ENCODE peak calls at places on chromosomes 2 and 18, in five cellular contexts. T is osteoblast, C is right lobe of liver, N is colonic mucosa, U is BE2C. X is an unnamed sample. For H3K4me1, the result is how much of the 10 kb centered on the place peaks cover.

GRCh38 chr18:50819027-50819726 is 639 bp downstream of the MRO start:
- DNase-seq in T (peak), C (peak), N (peak), U (peak), X (peak)

GRCh38 chr18:22624171-22624570 is 206.5 kb upstream of the CTAGE1 start:
- DNase-seq in T (no peak), C (no peak), N (no peak), U (no peak), X (peak)

GRCh38 chr2:134836986-134837385 is 1.4 kb upstream of the ACMSD start:
- DNase-seq in T (peak), C (no peak), N (no peak), U (no peak), X (no peak)

GRCh38 chr2:59339121-59339836 is 1098.2 kb upstream of the FANCL start:
- DNase-seq in T (no peak), C (no peak), N (no peak), U (no peak), X (no peak)

GRCh38 chr18:34809697-34810096 is 99.6 kb downstream of the DTNA start:
- DNase-seq in T (no peak), C (no peak), N (peak), U (peak), X (peak)

GRCh38 chr18:27202771-27203170 is 17.7 kb upstream of the CHST9 start:
- DNase-seq in T (no peak), C (no peak), N (no peak), U (no peak), X (no peak)

GRCh38 chr2:10658041-10658913 is 31.5 kb downstream of the NOL10 start:
- DNase-seq in T (peak), C (no peak), N (no peak), U (no peak), X (no peak)

GRCh38 chr2:38909872-38910271 is 20.2 kb downstream of the ARHGEF33 start:
- DNase-seq in T (no peak), C (no peak), N (no peak), U (no peak), X (no peak)

GRCh38 chr18:70382032-70382431 is 93.2 kb downstream of the SOCS6 start:
- DNase-seq in T (no peak), C (no peak), N (peak), U (no peak), X (no peak)

GRCh38 chr2:233338969-233339368 is 15.3 kb upstream of the DGKD start:
- DNase-seq in T (no peak), C (no peak), N (no peak), U (no peak), X (no peak)

GRCh38 chr2:94977826-94978225 is 47.7 kb upstream of the MAL start:
- DNase-seq in T (no peak), C (no peak), N (no peak), U (no peak), X (no peak)

GRCh38 chr2:43139996-43140621 is 86.3 kb downstream of the ZFP36L2 start:
- DNase-seq in T (peak), C (no peak), N (no peak), U (no peak), X (peak)

GRCh38 chr18:50401888-50402287 is 27.0 kb downstream of the SKA1 start:
- DNase-seq in T (peak), C (peak), N (peak), U (peak), X (peak)

GRCh38 chr2:47174731-47175361 is 19.7 kb upstream of the STPG4 start:
- DNase-seq in T (peak), C (peak), N (peak), U (peak), X (no peak)

GRCh38 chr18:3665780-3666525 is 216.0 kb downstream of the TGIF1 start:
- DNase-seq in T (peak), C (peak), N (peak), U (peak), X (peak)
- H3K4me3 ChIP-seq in T (peak), C (peak), N (no peak), U (no peak), X (no peak)

DNA sequence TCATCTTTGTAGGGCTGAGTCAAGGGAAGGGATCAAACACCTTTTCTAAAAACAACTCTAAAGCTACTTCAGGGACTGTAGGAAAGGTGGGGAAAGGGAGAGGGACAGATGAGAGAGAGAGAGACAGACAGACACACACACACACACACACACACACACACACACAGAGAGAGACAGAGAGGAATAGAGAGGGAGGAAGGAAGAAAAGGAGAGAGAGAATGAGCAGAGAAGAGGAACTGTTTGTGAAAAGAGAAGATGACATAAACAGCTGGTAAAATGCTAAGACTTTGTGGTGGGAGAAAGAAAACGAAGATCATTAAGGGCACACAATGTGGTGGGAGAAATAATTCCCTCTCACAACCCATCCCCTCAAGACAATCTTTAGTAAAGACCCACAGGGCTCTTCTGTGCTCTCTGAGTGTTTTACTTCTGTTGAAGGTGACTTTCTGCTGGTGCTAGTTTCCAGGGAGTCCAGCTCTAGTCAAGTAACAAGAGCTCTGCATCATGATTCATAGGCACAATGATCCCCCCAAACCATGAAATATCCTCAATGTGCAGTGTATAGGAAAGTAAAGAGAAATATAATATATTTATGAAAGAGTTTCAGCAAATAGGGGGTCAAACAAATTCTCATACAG is 77.2 kb upstream of the STK17B start:
- DNase-seq in T (no peak), C (no peak), N (no peak), U (no peak), X (no peak)
- H3K4me1 ChIP-seq in T (half or more), C (under half), N (under half), U (under half), X (under half)

GRCh38 chr2:180848393-180848792 is 132.0 kb upstream of the UBE2E3 start:
- DNase-seq in T (no peak), C (no peak), N (no peak), U (no peak), X (no peak)

GRCh38 chr2:180849851-180850250 is 130.6 kb upstream of the UBE2E3 start:
- DNase-seq in T (no peak), C (no peak), N (no peak), U (no peak), X (no peak)

GRCh38 chr2:180847073-180847472 is 133.3 kb upstream of the UBE2E3 start:
- DNase-seq in T (peak), C (no peak), N (no peak), U (no peak), X (no peak)
- TF ChIP-seq CTCF in T (peak), C (no peak), N (no peak), U (no peak), X (no peak)

GRCh38 chr2:35731674-35732073 is 623.9 kb upstream of the CRIM1 start:
- DNase-seq in T (no peak), C (no peak), N (no peak), U (no peak), X (no peak)
- H3K4me3 ChIP-seq in T (no peak), C (no peak), N (no peak), U (no peak), X (no peak)

GRCh38 chr18:78677483-78678317 is 301.9 kb upstream of the SALL3 start:
- DNase-seq in T (no peak), C (no peak), N (no peak), U (no peak), X (no peak)
- H3K4me1 ChIP-seq in T (under half), C (under half), N (under half), U (under half), X (under half)

DNA sequence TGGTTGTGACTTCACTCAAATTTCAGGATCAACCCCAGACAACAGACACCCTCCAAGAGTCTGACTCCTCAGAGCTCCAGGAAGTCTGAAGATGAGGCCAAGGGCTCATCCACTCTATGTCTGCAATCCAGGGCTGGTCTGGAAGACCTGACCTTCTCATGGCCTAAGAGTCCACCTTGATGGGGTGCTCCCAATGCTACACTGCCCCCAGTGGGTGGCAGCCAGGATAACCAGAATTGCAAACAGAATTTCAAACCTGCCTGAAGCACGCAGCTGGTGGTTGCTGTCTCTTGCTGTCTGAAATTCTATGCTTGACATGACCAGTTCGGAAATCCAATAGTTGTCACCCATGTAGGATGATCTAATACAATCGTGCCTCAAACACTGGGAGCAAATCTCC is 96.0 kb downstream of the UXS1 start:
- DNase-seq in T (peak), C (no peak), N (no peak), U (no peak), X (no peak)
- TF ChIP-seq CTCF in T (peak), C (no peak), N (no peak), U (peak), X (no peak)

GRCh38 chr2:19538411-19538963 is 180.1 kb upstream of the OSR1 start:
- DNase-seq in T (peak), C (no peak), N (peak), U (no peak), X (no peak)

GRCh38 chr2:19543271-19544019 is 185.0 kb upstream of the OSR1 start:
- DNase-seq in T (peak), C (no peak), N (no peak), U (no peak), X (no peak)

GRCh38 chr2:19542796-19543195 is 184.4 kb upstream of the OSR1 start:
- DNase-seq in T (no peak), C (no peak), N (no peak), U (no peak), X (no peak)

GRCh38 chr2:19541884-19542283 is 183.5 kb upstream of the OSR1 start:
- DNase-seq in T (peak), C (no peak), N (no peak), U (no peak), X (no peak)

GRCh38 chr2:19540739-19541503 is 182.5 kb upstream of the OSR1 start:
- DNase-seq in T (peak), C (peak), N (peak), U (no peak), X (peak)
- H3K4me3 ChIP-seq in T (no peak), C (no peak), N (no peak), U (no peak), X (no peak)

GRCh38 chr2:234996041-234996440 is 44.2 kb downstream of the SH3BP4 start:
- DNase-seq in T (no peak), C (no peak), N (no peak), U (no peak), X (no peak)
- H3K4me1 ChIP-seq in T (half or more), C (under half), N (under half), U (under half), X (under half)